ENCODE peak calls at places on chromosome 15, in nine cellular contexts. E, X, Q, O, D, V, C, I and J are unnamed samples.

GRCh38 chr15:88115529-88116152 is 140.9 kb downstream of the NTRK3 start:
- DNase-seq in D (no peak), C (no peak), Q (no peak), X (no peak), E (no peak), V (no peak), I (no peak), O (no peak), J (no peak)

GRCh38 chr15:48897144-48897814 is 19.3 kb downstream of the EID1 start:
- DNase-seq in O (no peak), D (no peak), C (no peak), Q (no peak), I (no peak), E (no peak), X (no peak), V (no peak), J (no peak)

GRCh38 chr15:28086175-28086703 is 12.9 kb downstream of the OCA2 start:
- DNase-seq in O (peak; percentile 68), V (peak; percentile 79), I (no peak), X (no peak), Q (no peak), E (no peak), C (no peak), D (no peak), J (peak; percentile 72)

GRCh38 chr15:58473720-58474119 is 41.9 kb downstream of the LIPC start:
- DNase-seq in O (no peak), C (no peak), D (no peak), V (peak; percentile 44), E (no peak), Q (no peak), I (no peak), X (no peak), J (no peak)

GRCh38 chr15:29222129-29222853 is 47.3 kb downstream of the NSMCE3 start:
- DNase-seq in O (no peak), V (no peak), X (no peak), Q (no peak), C (no peak), D (no peak), E (no peak), I (no peak), J (no peak)

GRCh38 chr15:61100512-61100911 is 128.6 kb downstream of the RORA start:
- DNase-seq in X (no peak), C (no peak), V (no peak), O (no peak), Q (no peak), E (no peak), D (no peak), I (no peak), J (no peak)

GRCh38 chr15:58136731-58137130 is 1.4 kb upstream of the AQP9 start:
- DNase-seq in D (no peak), I (no peak), Q (no peak), C (no peak), X (no peak), E (no peak), O (no peak), V (no peak), J (no peak)

GRCh38 chr15:85788796-85789495 is 5.8 kb downstream of the KLHL25 start:
- DNase-seq in Q (no peak), I (no peak), D (no peak), O (peak; percentile 79), V (no peak), E (no peak), X (no peak), C (no peak), J (no peak)

GRCh38 chr15:66046751-66047150 is 177.5 kb downstream of the RAB11A start:
- DNase-seq in I (no peak), D (no peak), V (no peak), X (no peak), Q (no peak), C (no peak), O (no peak), E (no peak), J (no peak)

GRCh38 chr15:31360158-31360561 is 33.5 kb downstream of the KLF13 start:
- DNase-seq in V (no peak), E (no peak), C (no peak), O (no peak), X (no peak), D (no peak), Q (no peak), I (no peak), J (no peak)

GRCh38 chr15:26665950-26666921 is 106.6 kb downstream of the GABRB3 start:
- DNase-seq in D (no peak), Q (no peak), I (no peak), E (no peak), C (no peak), O (no peak), X (no peak), V (no peak), J (no peak)

GRCh38 chr15:41691471-41691870 is 31.3 kb downstream of the MGA start:
- DNase-seq in Q (no peak), O (no peak), V (no peak), C (no peak), X (no peak), I (no peak), D (no peak), E (no peak), J (no peak)

GRCh38 chr15:89664441-89664840 is 9.2 kb upstream of the KIF7 start:
- DNase-seq in D (no peak), O (no peak), E (peak; percentile 8), C (no peak), Q (no peak), X (peak; percentile 29), I (no peak), V (no peak), J (no peak)

GRCh38 chr15:98955980-98956723 is 51.4 kb downstream of the PGPEP1L start:
- DNase-seq in Q (peak; percentile 80), I (peak; percentile 75), E (peak; percentile 57), X (no peak), C (no peak), O (no peak), V (no peak), D (no peak), J (peak; percentile 81)

GRCh38 chr15:64337761-64338160 is 18.2 kb downstream of the CSNK1G1 start:
- DNase-seq in V (no peak), X (no peak), D (no peak), E (no peak), Q (no peak), C (no peak), I (no peak), O (no peak), J (no peak)

GRCh38 chr15:67166280-67167009 is 88.0 kb downstream of the AAGAB start:
- DNase-seq in X (peak; percentile 33), O (no peak), V (no peak), D (no peak), I (no peak), C (no peak), E (peak; percentile 13), Q (peak; percentile 18), J (no peak)
- TF ChIP-seq POLR2A in X (no peak), O (no peak), V (no peak), D (no peak), I (no peak), C (no peak), E (no peak), Q (no peak), J (no peak)

GRCh38 chr15:78750566-78750965 is 60.7 kb downstream of the ADAMTS7 start:
- DNase-seq in Q (no peak), X (peak; percentile 65), V (no peak), I (peak; percentile 48), O (no peak), D (no peak), E (peak; percentile 53), C (peak; percentile 20), J (peak; percentile 70)
- TF ChIP-seq POLR2A in Q (no peak), X (no peak), V (no peak), I (no peak), O (no peak), D (no peak), E (no peak), C (no peak), J (no peak)

GRCh38 chr15:94229591-94230365 is 1.6 kb upstream of the MCTP2 start:
- DNase-seq in D (no peak), I (no peak), Q (no peak), E (no peak), C (no peak), O (no peak), X (no peak), V (no peak), J (no peak)

GRCh38 chr15:94232107-94232506 is 746 bp downstream of the MCTP2 start:
- DNase-seq in X (no peak), E (no peak), I (no peak), C (no peak), Q (no peak), O (no peak), V (no peak), D (no peak), J (no peak)

GRCh38 chr15:94230436-94230885 is 900 bp upstream of the MCTP2 start:
- DNase-seq in D (no peak), C (no peak), I (no peak), Q (no peak), E (no peak), O (no peak), V (no peak), X (no peak), J (no peak)

GRCh38 chr15:94231728-94232086 is 346 bp downstream of the MCTP2 start:
- DNase-seq in D (no peak), C (no peak), X (peak; percentile 57), E (no peak), I (no peak), O (peak; percentile 40), V (no peak), Q (no peak), J (no peak)

DNA sequence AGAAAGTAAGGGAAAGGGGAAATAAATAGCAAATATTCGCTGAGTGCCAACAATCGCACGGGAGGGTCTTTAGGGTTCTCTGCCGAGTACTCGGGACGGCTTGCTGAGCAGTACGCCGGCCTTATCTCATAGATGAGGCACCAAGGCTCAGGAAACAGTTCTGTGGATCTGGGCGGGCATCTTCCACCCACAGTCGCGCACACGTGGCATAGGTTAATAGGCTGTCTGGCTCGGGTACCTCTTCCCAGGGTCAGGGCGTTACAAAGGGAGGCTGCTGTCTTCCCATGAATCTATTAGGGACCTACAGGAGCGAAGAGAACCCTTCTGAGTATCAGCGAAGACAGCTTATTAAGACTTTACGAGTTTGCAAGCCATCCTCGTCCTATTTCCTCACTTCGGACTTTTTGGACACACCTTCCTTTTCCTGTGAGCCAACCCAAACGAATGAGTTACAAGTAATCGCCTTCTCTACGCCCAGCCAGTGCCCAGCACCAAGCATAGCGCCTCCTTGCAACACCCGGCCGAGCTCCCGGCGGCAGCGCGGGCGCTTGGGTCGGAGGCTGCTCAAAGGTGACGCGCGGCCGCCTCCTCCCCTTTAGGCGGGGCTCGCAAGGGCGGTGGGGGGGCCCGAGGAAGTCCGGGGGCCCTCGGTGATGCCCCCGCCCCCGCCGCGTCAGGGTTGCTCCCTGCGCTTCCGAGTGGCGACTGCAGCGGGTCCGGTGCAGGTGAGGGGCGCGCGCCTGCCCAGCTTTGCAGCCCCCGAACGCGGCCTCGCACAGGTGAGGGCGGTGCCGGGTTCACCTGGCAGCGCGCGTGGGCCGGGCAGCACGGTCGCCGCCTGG is at the start of gene MCTP2:
- DNase-seq in D (peak; percentile 30), O (peak; percentile 89), E (peak; percentile 88), X (peak; percentile 78), V (no peak), C (peak; percentile 65), I (peak; percentile 88), Q (peak; percentile 26), J (peak; percentile 99)
- TF ChIP-seq POLR2A in D (peak; percentile 66), O (no peak), E (no peak), X (no peak), V (no peak), C (peak; percentile 43), I (peak; percentile 17), Q (no peak), J (peak; percentile 24)

GRCh38 chr15:92886815-92887214 is 13.3 kb upstream of the CHD2 start:
- DNase-seq in O (no peak), E (no peak), I (no peak), D (no peak), V (no peak), C (no peak), Q (no peak), X (no peak), J (no peak)
- TF ChIP-seq POLR2A in O (no peak), E (no peak), I (no peak), D (no peak), V (no peak), C (no peak), Q (no peak), X (no peak), J (no peak)